ENCODE peak calls at places on chromosomes 5 and 9, in ten cellular contexts. J, F, D, Y, A, E, Q, N, U and P are unnamed samples.

GRCh38 chr5:93990504-93991085 is 249.2 kb upstream of the POU5F2 start:
- DNase-seq in E (no peak), J (peak; percentile 2), N (peak; percentile 24), F (no peak), Q (peak; percentile 20), A (no peak), U (no peak), D (peak; percentile 41), Y (no peak), P (no peak)

GRCh38 chr5:170221319-170221718 is 11.5 kb upstream of the C5orf58 start:
- DNase-seq in A (peak; percentile 37), F (no peak), Q (peak; percentile 4), E (no peak), Y (peak; percentile 21), J (peak; percentile 6), N (peak; percentile 91), D (peak; percentile 46), U (no peak), P (no peak)

GRCh38 chr5:37838152-37838932 is 1.5 kb downstream of the GDNF start:
- DNase-seq in U (no peak), F (no peak), E (no peak), J (peak; percentile 30), N (peak; percentile 66), D (peak; percentile 33), Q (peak; percentile 22), Y (no peak), A (peak; percentile 52), P (no peak)

GRCh38 chr5:125612356-125613149 is 810.7 kb upstream of the GRAMD2B start:
- DNase-seq in A (no peak), N (no peak), Q (peak; percentile 65), J (no peak), F (no peak), E (peak; percentile 13), D (no peak), U (no peak), Y (no peak), P (no peak)

GRCh38 chr5:110008131-110008530 is 318.4 kb downstream of the MAN2A1 start:
- DNase-seq in F (no peak), Y (peak; percentile 45), A (peak; percentile 43), U (no peak), Q (no peak), D (no peak), E (no peak), N (no peak), J (no peak), P (no peak)

GRCh38 chr5:172380261-172380991 is 73.9 kb downstream of the SH3PXD2B start:
- DNase-seq in Q (no peak), A (no peak), U (no peak), Y (no peak), D (no peak), F (no peak), E (no peak), N (no peak), J (peak; percentile 83), P (no peak)

GRCh38 chr9:101219030-101219429 is 165.8 kb downstream of the BAAT start:
- DNase-seq in A (no peak), Y (no peak), F (no peak), Q (no peak), D (no peak), N (no peak), E (no peak), J (no peak), U (no peak), P (no peak)

GRCh38 chr5:151082976-151083651 is 2.3 kb upstream of the TNIP1 start:
- DNase-seq in Y (no peak), E (no peak), J (peak; percentile 36), D (no peak), N (peak; percentile 50), Q (no peak), A (peak; percentile 49), F (peak; percentile 65), U (no peak), P (peak; percentile 74)

GRCh38 chr5:76273491-76273890 is 129.6 kb upstream of the IQGAP2 start:
- DNase-seq in D (no peak), U (no peak), N (no peak), E (no peak), Q (no peak), F (no peak), A (no peak), J (no peak), Y (no peak), P (no peak)

GRCh38 chr5:155871623-155872022 is 455.3 kb upstream of the SGCD start:
- DNase-seq in A (no peak), F (no peak), U (no peak), Q (no peak), N (no peak), Y (no peak), D (no peak), J (no peak), E (no peak), P (no peak)

GRCh38 chr5:167233507-167233906 is 1057.9 kb upstream of the WWC1 start:
- DNase-seq in A (peak; percentile 37), J (peak; percentile 26), U (no peak), F (no peak), D (peak; percentile 1), N (no peak), Y (peak; percentile 18), E (no peak), Q (peak; percentile 6), P (no peak)

GRCh38 chr9:136721339-136722092 is 9.1 kb downstream of the DIPK1B start:
- DNase-seq in U (no peak), D (no peak), E (peak; percentile 59), Q (peak; percentile 87), F (no peak), Y (peak; percentile 80), A (peak; percentile 87), J (peak; percentile 80), N (peak; percentile 55), P (peak; percentile 76)

GRCh38 chr5:157279605-157280239 is 13.8 kb downstream of the CYFIP2 start:
- DNase-seq in U (no peak), F (no peak), D (no peak), Y (no peak), A (no peak), J (no peak), E (no peak), Q (no peak), N (no peak), P (no peak)

GRCh38 chr5:19531374-19531952 is 456.5 kb downstream of the CDH18 start:
- DNase-seq in D (no peak), Y (peak; percentile 61), Q (no peak), F (no peak), J (no peak), E (no peak), A (peak; percentile 66), N (no peak), U (no peak), P (no peak)

DNA sequence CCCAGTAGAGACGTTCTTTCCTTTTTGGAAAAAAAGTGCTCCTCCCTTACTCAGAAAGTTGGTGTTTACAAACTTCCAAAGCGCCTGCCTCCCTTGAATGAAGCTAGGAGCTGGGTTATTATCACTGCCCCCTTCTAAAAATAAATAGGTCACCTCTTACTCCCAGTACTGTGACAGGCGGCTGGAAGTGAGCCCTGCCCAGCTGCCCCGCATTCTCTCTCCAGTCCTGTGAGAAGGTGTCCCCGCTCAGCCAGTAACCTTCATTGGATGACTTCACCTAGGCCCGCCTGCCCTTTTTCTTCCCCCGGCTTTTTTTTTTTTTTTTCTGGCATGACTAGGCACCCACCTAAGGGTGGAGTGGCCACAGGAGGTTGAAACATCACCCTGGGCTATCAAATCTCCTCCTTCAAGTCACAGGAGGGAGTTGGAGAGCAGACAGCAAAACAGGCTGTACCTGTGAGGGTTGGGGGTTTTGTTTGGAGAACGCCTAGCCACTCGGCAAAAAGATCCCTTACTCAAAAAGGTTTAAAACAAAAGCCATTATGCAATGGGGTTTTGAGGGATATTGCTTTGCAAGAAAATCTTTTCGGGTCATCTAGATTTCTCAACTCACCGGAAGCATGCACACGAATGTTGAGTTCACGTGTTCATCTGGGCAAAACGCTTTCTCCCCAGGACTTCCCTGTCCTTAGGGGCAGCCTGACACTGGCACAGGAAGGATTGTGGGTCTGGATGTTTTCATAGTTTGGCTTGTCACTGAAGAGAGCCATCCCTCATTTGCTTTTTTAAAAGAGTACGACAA is 43.3 kb upstream of the ZNF622 start:
- DNase-seq in A (no peak), F (no peak), Y (no peak), E (no peak), J (no peak), Q (no peak), D (no peak), U (no peak), N (no peak), P (no peak)
- H3K4me3 ChIP-seq in A (no peak overlapping the region), F (no peak overlapping the region), Y (no peak overlapping the region), E (no peak overlapping the region), J (no peak overlapping the region), Q (no peak overlapping the region), D (peak overlapping the region; percentile 38), U (no peak overlapping the region), N (peak overlapping the region; percentile 6), P (no peak overlapping the region)

GRCh38 chr9:98992885-98993569 is 49.3 kb downstream of the COL15A1 start:
- DNase-seq in Y (no peak), J (no peak), F (no peak), Q (no peak), A (no peak), N (no peak), U (no peak), D (no peak), E (no peak), P (no peak)
- H3K4me1 ChIP-seq in Y (peaks cover 22% of the 10 kb centered on the region), J (peaks cover 16% of the 10 kb centered on the region), F (no peaks in the 10 kb centered on the region), Q (no peaks in the 10 kb centered on the region), A (peaks cover 11% of the 10 kb centered on the region), N (peaks cover 31% of the 10 kb centered on the region), U (no peaks in the 10 kb centered on the region), D (peaks cover 7% of the 10 kb centered on the region), E (no peaks in the 10 kb centered on the region), P (no peaks in the 10 kb centered on the region)

DNA sequence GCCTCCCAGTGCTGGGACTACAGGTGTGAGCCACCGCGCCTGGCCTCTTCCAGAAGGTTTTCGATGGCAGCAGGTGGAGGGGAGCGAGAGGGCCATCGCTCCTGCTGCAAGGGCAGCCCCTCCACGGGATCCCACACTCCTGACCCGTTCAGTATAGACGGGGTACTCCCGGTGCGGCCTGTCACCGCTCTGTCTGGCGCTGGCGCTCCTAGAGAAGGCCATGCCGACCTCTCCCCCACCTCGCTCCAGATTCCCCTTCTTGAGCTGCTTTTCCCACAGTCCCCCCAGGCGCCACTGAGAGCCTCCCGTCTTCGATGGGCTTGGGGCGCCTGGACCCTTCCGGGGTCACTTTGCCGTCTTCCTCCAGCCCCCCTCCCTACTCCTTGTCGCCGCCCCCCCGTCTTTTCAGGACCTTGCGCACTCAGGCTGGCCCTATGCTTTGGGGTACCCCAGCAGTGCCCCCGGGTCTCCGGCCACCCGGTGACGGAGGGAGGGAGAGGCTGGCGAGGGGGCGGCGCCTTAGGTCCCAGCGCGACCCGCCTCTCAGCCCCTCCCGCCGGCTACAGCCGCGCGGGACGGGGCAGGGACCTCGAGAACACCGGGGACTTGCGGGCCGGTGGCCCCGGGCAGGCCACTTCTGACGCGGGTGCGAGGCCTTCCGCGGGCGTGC is 4.2 kb upstream of the SQSTM1 start:
- DNase-seq in E (peak; percentile 33), N (no peak), F (no peak), D (no peak), Y (no peak), A (no peak), U (no peak), J (no peak), Q (no peak), P (peak; percentile 80)
- H3K4me3 ChIP-seq in E (peak overlapping the region; percentile 44), N (peak overlapping the region; percentile 62), F (no peak overlapping the region), D (peak overlapping the region; percentile 17), Y (peak overlapping the region; percentile 17), A (peak overlapping the region; percentile 9), U (no peak overlapping the region), J (no peak overlapping the region), Q (peak overlapping the region; percentile 18), P (peak overlapping the region; percentile 22)

DNA sequence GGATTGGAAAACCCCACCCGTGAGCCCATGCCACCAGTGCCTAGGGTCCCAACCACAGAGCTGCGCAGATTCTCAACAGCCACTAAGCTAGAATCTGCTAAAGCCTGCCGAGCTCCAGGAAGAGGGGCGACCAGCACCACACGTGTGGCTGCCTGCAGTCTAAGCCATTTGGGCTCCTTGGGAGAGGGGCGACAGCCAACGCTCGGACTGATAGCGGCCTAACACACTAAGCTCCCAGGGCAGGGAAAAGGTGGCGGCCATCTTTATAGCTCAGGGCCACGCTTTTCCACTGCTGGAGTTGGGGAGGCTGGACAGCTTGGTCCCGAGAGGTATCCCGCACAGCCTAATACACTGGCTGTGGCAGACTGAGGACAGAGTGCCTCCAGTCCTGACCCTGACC is 631.8 kb downstream of the CETN3 start:
- DNase-seq in Y (no peak), J (no peak), Q (no peak), F (no peak), D (no peak), N (no peak), U (no peak), A (no peak), E (no peak), P (no peak)
- H3K4me1 ChIP-seq in Y (no peaks in the 10 kb centered on the region), J (no peaks in the 10 kb centered on the region), Q (no peaks in the 10 kb centered on the region), F (no peaks in the 10 kb centered on the region), D (no peaks in the 10 kb centered on the region), N (no peaks in the 10 kb centered on the region), U (no peaks in the 10 kb centered on the region), A (no peaks in the 10 kb centered on the region), E (no peaks in the 10 kb centered on the region), P (no peaks in the 10 kb centered on the region)